ENCODE peak calls at places on chromosome 6, in eight cellular contexts. I is cardiac fibroblast, C is choroid plexus epithelial cell, D is astrocyte of the cerebellum, G is mucosa of gallbladder, R is mammary epithelial cell, P is substantia nigra, Q is Calu3. B is an unnamed sample.
A peak's percentile ranks its signal among the peaks of the same experiment; 100 is the strongest.

GRCh38 chr6:91464718-91465117 is 877.8 kb upstream of the MAP3K7 start:
- DNase-seq in I (no peak), P (no peak), Q (no peak), G (no peak), R (no peak), D (no peak), C (no peak), B (no peak)

GRCh38 chr6:74991573-74992332 is 214.1 kb downstream of the COL12A1 start:
- DNase-seq in D (peak; percentile 85), I (peak; percentile 53), P (no peak), R (peak; percentile 92), Q (no peak), C (peak; percentile 77), G (no peak), B (no peak)

GRCh38 chr6:4021862-4022715 is 56.8 kb downstream of the FAM217A start:
- DNase-seq in D (no peak), G (no peak), Q (no peak), C (peak; percentile 28), P (no peak), R (no peak), I (peak; percentile 31), B (no peak)

GRCh38 chr6:140857734-140858380 is 1274.9 kb upstream of the GJE1 start:
- DNase-seq in G (peak; percentile 38), C (peak; percentile 99), D (peak; percentile 77), I (peak; percentile 97), R (peak; percentile 70), P (no peak), Q (no peak), B (no peak)

GRCh38 chr6:142945446-142946180 is 637 bp upstream of the HIVEP2 start:
- DNase-seq in R (no peak), C (no peak), Q (peak; percentile 44), P (peak; percentile 70), D (no peak), G (peak; percentile 53), I (no peak), B (peak; percentile 49)

GRCh38 chr6:22056398-22056797 is 240.4 kb downstream of the PRL start:
- DNase-seq in I (no peak), D (no peak), Q (no peak), P (no peak), C (no peak), G (no peak), R (peak; percentile 39), B (no peak)

GRCh38 chr6:10962673-10963072 is 75.8 kb downstream of the SYCP2L start:
- DNase-seq in I (peak; percentile 90), C (peak; percentile 92), P (no peak), R (peak; percentile 79), G (no peak), Q (no peak), D (peak; percentile 37), B (no peak)

GRCh38 chr6:43729537-43729936 is 40.5 kb upstream of the VEGFA start:
- DNase-seq in C (no peak), D (no peak), I (no peak), P (no peak), G (no peak), R (no peak), Q (no peak), B (no peak)

GRCh38 chr6:163415176-163415619 is 680 bp downstream of the QKI start:
- DNase-seq in Q (no peak), I (no peak), R (no peak), G (no peak), P (no peak), D (no peak), C (peak; percentile 32), B (no peak)

GRCh38 chr6:5657684-5658429 is 348.9 kb downstream of the NRN1 start:
- DNase-seq in G (no peak), C (no peak), R (no peak), Q (no peak), P (no peak), D (no peak), I (peak; percentile 34), B (no peak)

GRCh38 chr6:121668259-121668658 is 232.8 kb downstream of the GJA1 start:
- DNase-seq in C (peak; percentile 45), P (no peak), D (no peak), G (no peak), I (peak; percentile 65), Q (no peak), R (no peak), B (no peak)

GRCh38 chr6:26064619-26065257 is 22.5 kb upstream of the HFE start:
- DNase-seq in P (peak; percentile 2), I (peak; percentile 73), G (peak; percentile 35), R (peak; percentile 41), C (peak; percentile 80), D (no peak), Q (peak; percentile 48), B (no peak)

GRCh38 chr6:30207619-30208295 is 5.4 kb downstream of the TRIM26 start:
- DNase-seq in C (peak; percentile 35), R (peak; percentile 19), I (peak; percentile 28), P (no peak), Q (no peak), D (no peak), G (no peak), B (no peak)

GRCh38 chr6:1136415-1136774 is 175.5 kb upstream of the FOXQ1 start:
- DNase-seq in P (peak; percentile 46), I (no peak), D (peak; percentile 74), Q (no peak), G (peak; percentile 25), R (peak; percentile 81), C (peak; percentile 77), B (no peak)

GRCh38 chr6:98827295-98828159 is 6.8 kb upstream of the POU3F2 start:
- DNase-seq in R (no peak), I (no peak), D (no peak), Q (no peak), G (no peak), P (peak; percentile 71), C (no peak), B (no peak)

GRCh38 chr6:16239090-16239797 is 857 bp downstream of the GMPR start:
- DNase-seq in D (no peak), G (peak; percentile 59), I (no peak), R (peak; percentile 14), P (peak; percentile 71), Q (peak; percentile 71), C (peak; percentile 52), B (peak; percentile 80)

GRCh38 chr6:44016131-44016870 is 111.0 kb downstream of the MRPL14 start:
- DNase-seq in I (peak; percentile 75), G (no peak), R (no peak), Q (no peak), P (no peak), D (peak; percentile 67), C (peak; percentile 64), B (no peak)

GRCh38 chr6:142845624-142846458 is 99.1 kb downstream of the HIVEP2 start:
- DNase-seq in R (peak; percentile 64), I (peak; percentile 92), C (peak; percentile 94), D (peak; percentile 90), P (peak; percentile 73), Q (peak; percentile 78), G (peak; percentile 89), B (peak; percentile 84)

GRCh38 chr6:120869397-120869796 is 464.9 kb downstream of the TBC1D32 start:
- DNase-seq in C (peak; percentile 1), D (no peak), Q (no peak), P (no peak), I (peak; percentile 2), G (no peak), R (peak; percentile 4), B (no peak)

GRCh38 chr6:41097467-41098090 is 24.8 kb downstream of the NFYA start:
- DNase-seq in G (no peak), P (no peak), Q (no peak), D (peak; percentile 46), I (peak; percentile 69), C (peak; percentile 87), R (peak; percentile 88), B (no peak)

GRCh38 chr6:12474167-12475140 is 184.3 kb downstream of the EDN1 start:
- DNase-seq in G (no peak), R (peak; percentile 81), C (no peak), D (no peak), I (no peak), P (no peak), Q (no peak), B (no peak)

GRCh38 chr6:21522773-21523490 is 70.6 kb upstream of the SOX4 start:
- DNase-seq in D (no peak), P (no peak), I (no peak), Q (no peak), R (no peak), C (no peak), G (no peak), B (no peak)

GRCh38 chr6:20416567-20417345 is 15.1 kb downstream of the E2F3 start:
- DNase-seq in C (peak; percentile 19), P (no peak), Q (no peak), R (no peak), D (no peak), I (no peak), G (no peak), B (no peak)

GRCh38 chr6:168300975-168301647 is 18.5 kb downstream of the DACT2 start:
- DNase-seq in C (no peak), P (no peak), I (no peak), D (no peak), G (no peak), R (no peak), Q (no peak), B (no peak)

GRCh38 chr6:81735756-81736380 is 16.6 kb downstream of the TENT5A start:
- DNase-seq in P (no peak), Q (no peak), G (no peak), R (peak; percentile 59), D (no peak), I (peak; percentile 56), C (peak; percentile 39), B (no peak)

GRCh38 chr6:43456737-43457126 is 1.4 kb upstream of the DLK2 start:
- DNase-seq in Q (no peak), R (no peak), P (no peak), C (no peak), D (no peak), I (no peak), G (no peak), B (no peak)

GRCh38 chr6:97049254-97050004 is 124.9 kb downstream of the KLHL32 start:
- DNase-seq in R (peak; percentile 9), I (no peak), P (no peak), Q (no peak), C (no peak), G (no peak), D (no peak), B (no peak)

GRCh38 chr6:168937061-168937460 is 316.6 kb downstream of the THBS2 start:
- DNase-seq in P (no peak), R (peak; percentile 10), I (peak; percentile 14), D (no peak), C (no peak), G (no peak), Q (no peak), B (no peak)

GRCh38 chr6:80767808-80768207 is 661.3 kb downstream of the BCKDHB start:
- DNase-seq in Q (peak; percentile 14), C (peak; percentile 81), P (no peak), I (peak; percentile 88), D (peak; percentile 81), R (peak; percentile 57), G (no peak), B (no peak)

GRCh38 chr6:169233832-169234231 is 19.8 kb downstream of the THBS2 start:
- DNase-seq in R (no peak), D (no peak), I (no peak), C (no peak), G (no peak), Q (no peak), P (no peak), B (peak; percentile 14)

GRCh38 chr6:52990342-52990741 is 4.7 kb downstream of the GSTA4 start:
- DNase-seq in D (no peak), G (no peak), Q (peak; percentile 5), R (peak; percentile 68), P (no peak), C (peak; percentile 22), I (peak; percentile 44), B (no peak)

GRCh38 chr6:2524090-2524489 is 226.6 kb downstream of the MYLK4 start:
- DNase-seq in I (peak; percentile 29), Q (no peak), G (no peak), C (no peak), P (no peak), D (no peak), R (no peak), B (no peak)

GRCh38 chr6:30684386-30685156 is 1.9 kb downstream of the PPP1R18 start:
- DNase-seq in Q (no peak), G (peak; percentile 40), D (no peak), P (no peak), I (peak; percentile 62), R (peak; percentile 27), C (peak; percentile 46), B (peak; percentile 38)

GRCh38 chr6:11207199-11207968 is 25.1 kb downstream of the NEDD9 start:
- DNase-seq in Q (peak; percentile 79), R (peak; percentile 99), P (no peak), I (peak; percentile 100), C (peak; percentile 99), D (peak; percentile 98), G (peak; percentile 87), B (peak; percentile 79)